ENCODE peak calls at places on chromosomes 3 and 15, in ten cellular contexts. B is RWPE1; G is fibroblast of lung; H is effector memory CD4-positive, alpha-beta T cell; A is activated naive CD4-positive, alpha-beta T cell treated with anti-CD3 and anti-CD28 coated beads, Interleukin-2, amount 50 U/mL, for 16 hours; F is lung microvascular endothelial cell; S is NCI-H345; O is fibroblast of mammary gland; Y is nucleus accumbens; V is NCI-H2029. D is an unnamed sample.

GRCh38 chr15:40539030-40539429 is 25.8 kb downstream of the CCDC32 start:
- DNase-seq in B (no peak), G (no peak), H (no peak), A (no peak), F (no peak), S (no peak), O (no peak), Y (no peak), V (no peak), D (no peak)

GRCh38 chr15:92471263-92471662 is 77.6 kb downstream of the ST8SIA2 start:
- DNase-seq in B (no peak), G (no peak), H (no peak), A (no peak), F (no peak), S (no peak), O (no peak), Y (no peak), V (no peak), D (no peak)

GRCh38 chr15:35078221-35078915 is 6.7 kb downstream of the NANOGP8 start:
- DNase-seq in B (peak), G (peak), H (no peak), A (no peak), F (peak), S (peak), O (peak), Y (no peak), V (no peak), D (peak)

GRCh38 chr15:27468151-27468556 is 497.2 kb downstream of the GABRG3 start:
- DNase-seq in B (no peak), G (no peak), H (no peak), A (no peak), F (no peak), S (no peak), O (no peak), Y (no peak), V (no peak), D (no peak)

GRCh38 chr15:43214169-43214568 is 6.6 kb downstream of the EPB42 start:
- DNase-seq in B (no peak), G (no peak), H (no peak), A (no peak), F (no peak), S (no peak), O (no peak), Y (no peak), V (no peak), D (no peak)

GRCh38 chr15:39736646-39737550 is 45.7 kb downstream of the FSIP1 start:
- DNase-seq in B (no peak), G (no peak), H (no peak), A (no peak), F (no peak), S (peak), O (no peak), Y (no peak), V (no peak), D (no peak)

GRCh38 chr15:40244961-40245523 is 6.2 kb downstream of the PAK6 start:
- DNase-seq in B (no peak), G (no peak), H (no peak), A (no peak), F (no peak), S (no peak), O (no peak), Y (no peak), V (no peak), D (peak)

GRCh38 chr15:79007066-79007465 is 62.2 kb upstream of the CTSH start:
- DNase-seq in B (no peak), G (no peak), H (no peak), A (no peak), F (peak), S (no peak), O (peak), Y (no peak), V (no peak), D (peak)

GRCh38 chr3:62922326-62922725 is 47.1 kb upstream of the CADPS start:
- DNase-seq in B (no peak), G (peak), H (no peak), A (no peak), F (no peak), S (no peak), O (peak), Y (no peak), V (no peak), D (no peak)

GRCh38 chr15:48757661-48758060 is 53.2 kb downstream of the CEP152 start:
- DNase-seq in B (no peak), G (no peak), H (no peak), A (no peak), F (no peak), S (no peak), O (no peak), Y (no peak), V (no peak), D (no peak)

GRCh38 chr3:89179355-89179997 is 72.1 kb downstream of the EPHA3 start:
- DNase-seq in B (peak), G (peak), H (no peak), A (no peak), F (no peak), S (no peak), O (peak), Y (no peak), V (no peak), D (peak)

GRCh38 chr3:191455257-191455952 is 5.6 kb upstream of the PYDC2 start:
- DNase-seq in B (no peak), G (no peak), H (no peak), A (no peak), F (peak), S (no peak), O (no peak), Y (no peak), V (no peak), D (no peak)

GRCh38 chr15:76983588-76984379 is 11.1 kb upstream of the PSTPIP1 start:
- DNase-seq in B (no peak), G (no peak), H (no peak), A (no peak), F (no peak), S (no peak), O (no peak), Y (no peak), V (no peak), D (no peak)

GRCh38 chr3:30500666-30501399 is 105.6 kb upstream of the TGFBR2 start:
- DNase-seq in B (no peak), G (no peak), H (no peak), A (no peak), F (no peak), S (no peak), O (no peak), Y (no peak), V (no peak), D (no peak)

GRCh38 chr3:144257381-144257780 is 285.8 kb downstream of the DIPK2A start:
- DNase-seq in B (no peak), G (peak), H (no peak), A (no peak), F (no peak), S (no peak), O (no peak), Y (no peak), V (no peak), D (no peak)

GRCh38 chr3:65855370-65856100 is 183.2 kb downstream of the MAGI1 start:
- DNase-seq in B (no peak), G (no peak), H (no peak), A (no peak), F (no peak), S (no peak), O (peak), Y (no peak), V (no peak), D (peak)

GRCh38 chr3:108131795-108132134 is 40.9 kb upstream of the CD47 start:
- DNase-seq in B (no peak), G (no peak), H (no peak), A (no peak), F (no peak), S (no peak), O (no peak), Y (no peak), V (no peak), D (no peak)

GRCh38 chr3:73623996-73624362 is 762 bp downstream of the PDZRN3 start:
- DNase-seq in B (no peak), G (peak), H (no peak), A (no peak), F (no peak), S (peak), O (peak), Y (peak), V (no peak), D (no peak)

D was measured in bronchial epithelial cell.